ENCODE peak calls at places on chromosome 13, in six cellular contexts. K is tibial nerve; V is lower lobe of right lung; R is coronary artery; I is testis; C is CD8-positive, alpha-beta T cell. J is an unnamed sample.

GRCh38 chr13:110409581-110409992 is 102.5 kb downstream of the COL4A2 start:
- DNase-seq in R (peak; percentile 80), V (no peak), I (no peak), C (no peak), K (no peak), J (no peak)

GRCh38 chr13:101018720-101019119 is 344.1 kb upstream of the TMTC4 start:
- DNase-seq in K (no peak), C (no peak), I (no peak), V (no peak), R (no peak), J (no peak)

GRCh38 chr13:98509271-98510155 is 67.4 kb downstream of the STK24 start:
- DNase-seq in V (peak; percentile 74), C (peak; percentile 34), R (no peak), K (no peak), I (peak; percentile 57), J (no peak)

GRCh38 chr13:90792335-90792734 is 555.2 kb upstream of the MIR17HG start:
- DNase-seq in K (no peak), I (no peak), V (no peak), C (no peak), R (no peak), J (no peak)

GRCh38 chr13:112819111-112819510 is 129.3 kb downstream of the ATP11A start:
- DNase-seq in I (no peak), C (no peak), V (no peak), R (no peak), K (no peak), J (no peak)

GRCh38 chr13:34657716-34658115 is 284.4 kb upstream of the NBEA start:
- DNase-seq in R (no peak), I (no peak), C (no peak), K (no peak), V (no peak), J (no peak)

GRCh38 chr13:101941095-101941777 is 460.6 kb downstream of the FGF14 start:
- DNase-seq in V (no peak), R (no peak), K (no peak), I (no peak), C (no peak), J (no peak)

GRCh38 chr13:99307648-99308339 is 595 bp upstream of the GPR183 start:
- DNase-seq in K (no peak), I (no peak), R (no peak), V (peak; percentile 58), C (peak; percentile 50), J (no peak)

GRCh38 chr13:102504002-102504401 is 92.8 kb upstream of the TPP2 start:
- DNase-seq in R (no peak), I (no peak), V (no peak), K (no peak), C (no peak), J (no peak)

GRCh38 chr13:77359171-77359570 is 32.3 kb upstream of the MYCBP2 start:
- DNase-seq in R (no peak), V (no peak), I (no peak), C (no peak), K (no peak), J (no peak)

GRCh38 chr13:110546389-110546788 is 15.1 kb downstream of the RAB20 start:
- DNase-seq in R (no peak), V (no peak), K (no peak), C (no peak), I (no peak), J (no peak)

GRCh38 chr13:52845766-52846566 is 2.5 kb downstream of the PCDH8 start:
- DNase-seq in V (peak; percentile 47), I (peak; percentile 75), C (no peak), R (no peak), K (no peak), J (no peak)

GRCh38 chr13:78657699-78658629 is 991 bp downstream of the OBI1 start:
- DNase-seq in C (no peak), I (no peak), R (no peak), K (no peak), V (no peak), J (no peak)

GRCh38 chr13:106573855-106574254 is 5.9 kb upstream of the ARGLU1 start:
- DNase-seq in V (peak; percentile 56), I (peak; percentile 52), R (no peak), K (peak; percentile 42), C (no peak), J (no peak)

GRCh38 chr13:85590231-85590931 is 208.8 kb downstream of the SLITRK6 start:
- DNase-seq in K (no peak), C (no peak), V (no peak), I (no peak), R (no peak), J (no peak)

GRCh38 chr13:112345826-112346172 is 30.4 kb upstream of the SPACA7 start:
- DNase-seq in R (no peak), C (no peak), K (no peak), V (no peak), I (no peak), J (no peak)

GRCh38 chr13:93320942-93321341 is 94.3 kb downstream of the GPC6 start:
- DNase-seq in R (no peak), V (no peak), C (no peak), I (no peak), K (no peak), J (no peak)

GRCh38 chr13:71368301-71368700 is 498.7 kb downstream of the DACH1 start:
- DNase-seq in V (no peak), K (no peak), C (no peak), R (no peak), I (no peak), J (no peak)

GRCh38 chr13:25046274-25046984 is 49.5 kb upstream of the PABPC3 start:
- DNase-seq in R (no peak), K (no peak), C (no peak), I (no peak), V (no peak), J (no peak)

GRCh38 chr13:27605610-27606200 is 14.6 kb downstream of the LNX2 start:
- DNase-seq in I (no peak), V (no peak), C (no peak), R (no peak), K (no peak), J (no peak)

GRCh38 chr13:42612021-42612765 is 38.2 kb downstream of the TNFSF11 start:
- DNase-seq in V (no peak), R (no peak), K (no peak), I (no peak), C (no peak), J (no peak)

GRCh38 chr13:31885994-31886393 is 145.6 kb upstream of the FRY start:
- DNase-seq in I (no peak), R (no peak), C (no peak), V (no peak), K (no peak), J (no peak)

GRCh38 chr13:102440259-102440936 is 38.5 kb upstream of the FGF14 start:
- DNase-seq in I (no peak), R (no peak), C (no peak), K (no peak), V (peak; percentile 48), J (no peak)

GRCh38 chr13:80339578-80339840 is 1.4 kb downstream of the SPRY2 start:
- DNase-seq in I (no peak), V (no peak), C (no peak), K (no peak), R (no peak), J (no peak)

GRCh38 chr13:71522976-71523517 is 344.0 kb downstream of the DACH1 start:
- DNase-seq in C (no peak), K (no peak), I (no peak), R (no peak), V (no peak), J (no peak)

GRCh38 chr13:27442071-27442647 is 8.2 kb downstream of the MTIF3 start:
- DNase-seq in K (no peak), I (no peak), C (peak; percentile 60), V (no peak), R (no peak), J (no peak)

GRCh38 chr13:45339867-45340266 is 1.1 kb downstream of the TPT1 start:
- DNase-seq in C (no peak), V (no peak), I (no peak), R (no peak), K (no peak), J (no peak)

DNA sequence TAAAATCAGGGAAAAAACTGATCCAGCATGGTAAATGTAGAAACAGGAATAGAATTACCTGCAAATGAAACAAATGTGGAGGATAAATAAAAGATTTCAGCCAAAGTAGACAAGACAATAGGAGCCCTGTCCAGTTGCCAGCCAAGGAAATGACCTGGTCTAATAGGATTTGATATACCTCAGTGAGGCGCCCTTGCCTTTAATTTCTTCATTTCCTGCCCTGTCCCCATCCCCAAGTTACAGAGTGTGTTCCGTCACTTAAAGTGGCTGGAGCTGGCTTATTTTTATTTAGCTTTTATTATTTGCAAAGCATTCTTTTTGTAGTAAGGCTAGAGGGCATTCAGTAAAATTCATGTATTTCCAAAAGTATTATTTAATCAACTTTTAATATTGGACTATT is 1022.0 kb downstream of the EFNB2 start:
- DNase-seq in V (no peak), R (no peak), I (no peak), K (no peak), C (no peak), J (no peak)
- TF ChIP-seq CTCF in V (no peak), R (no peak), I (no peak), K (no peak), C (no peak), J (no peak)

GRCh38 chr13:66359393-66359792 is 870.7 kb downstream of the PCDH9 start:
- DNase-seq in K (no peak), V (no peak), C (no peak), R (no peak), I (no peak), J (no peak)

GRCh38 chr13:66359910-66360552 is 870.1 kb downstream of the PCDH9 start:
- DNase-seq in K (no peak), V (no peak), I (no peak), C (no peak), R (no peak), J (no peak)

GRCh38 chr13:66354880-66355279 is 875.3 kb downstream of the PCDH9 start:
- DNase-seq in C (no peak), K (no peak), V (no peak), I (no peak), R (no peak), J (no peak)

GRCh38 chr13:66362485-66362884 is 867.7 kb downstream of the PCDH9 start:
- DNase-seq in C (no peak), K (no peak), R (no peak), I (no peak), V (no peak), J (no peak)

GRCh38 chr13:66358564-66358963 is 871.6 kb downstream of the PCDH9 start:
- DNase-seq in C (no peak), K (no peak), R (no peak), V (no peak), I (no peak), J (no peak)
- H3K4me3 ChIP-seq in C (no peak overlapping the region), K (no peak overlapping the region), R (no peak overlapping the region), V (no peak overlapping the region), I (no peak overlapping the region), J (no peak overlapping the region)

DNA sequence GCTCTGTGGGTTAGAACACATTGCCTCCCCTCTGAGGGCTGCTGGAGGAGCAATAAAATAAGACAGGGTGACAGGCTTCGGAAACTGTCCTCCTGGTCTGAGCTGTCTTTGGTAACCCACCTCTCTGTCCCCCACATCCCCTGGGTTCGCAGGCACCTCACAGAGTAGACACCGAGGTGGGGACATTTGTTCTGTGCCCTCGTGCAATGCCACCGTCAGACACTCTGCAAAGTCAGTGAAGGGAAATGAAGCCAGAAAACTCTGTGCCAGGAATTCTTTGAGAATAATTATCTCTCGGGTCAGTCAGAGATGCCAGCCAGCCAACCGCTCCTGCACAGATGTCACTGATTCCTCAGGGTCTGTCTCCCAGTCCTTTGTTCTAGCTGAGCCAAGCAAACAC is 493.6 kb downstream of the FOXO1 start:
- DNase-seq in R (peak; percentile 40), K (no peak), C (no peak), V (no peak), I (peak; percentile 40), J (no peak)
- H3K27ac ChIP-seq in R (no peak overlapping the region), K (no peak overlapping the region), C (no peak overlapping the region), V (no peak overlapping the region), I (peak overlapping the region; percentile 5), J (no peak overlapping the region)

GRCh38 chr13:75687145-75687763 is 51.1 kb downstream of the LMO7 start:
- DNase-seq in C (no peak), R (no peak), K (no peak), V (no peak), I (no peak), J (no peak)
- TF ChIP-seq CTCF in C (no peak), R (peak; percentile 41), K (peak; percentile 47), V (peak; percentile 48), I (peak; percentile 71), J (no peak)

J was measured in vagina.